ENCODE peak calls at places on chromosomes 3 and 15, in four cellular contexts. E is nephron progenitor cell, L is upper lobe of right lung, J is KBM-7. R is an unnamed sample.

GRCh38 chr15:89776274-89777072 is at the start of gene MESP2:
- DNase-seq in L (peak; percentile 93), J (peak; percentile 64), E (peak; percentile 91), R (no peak)

GRCh38 chr3:115670911-115671310 is 47.6 kb downstream of the GAP43 start:
- DNase-seq in L (no peak), J (no peak), E (no peak), R (no peak)

GRCh38 chr3:146682176-146682575 is 77.0 kb upstream of the PLSCR5 start:
- DNase-seq in J (no peak), E (no peak), L (no peak), R (no peak)

GRCh38 chr3:134762016-134762415 is 33.0 kb upstream of the EPHB1 start:
- DNase-seq in L (no peak), E (no peak), J (no peak), R (no peak)

GRCh38 chr15:56672721-56673120 is 60.6 kb downstream of the ZNF280D start:
- DNase-seq in E (no peak), L (no peak), J (no peak), R (no peak)

GRCh38 chr15:70250208-70251201 is 152.8 kb upstream of the TLE3 start:
- DNase-seq in L (no peak), J (no peak), E (peak; percentile 47), R (no peak)

GRCh38 chr15:34336947-34337556 is 529 bp downstream of the SLC12A6 start:
- DNase-seq in E (peak; percentile 43), L (no peak), J (peak; percentile 28), R (no peak)

GRCh38 chr3:11803977-11804903 is 42.4 kb downstream of the TAMM41 start:
- DNase-seq in L (no peak), J (peak; percentile 65), E (peak; percentile 27), R (peak; percentile 0)

GRCh38 chr15:100468265-100468664 is 60.5 kb downstream of the CERS3 start:
- DNase-seq in L (no peak), E (no peak), J (no peak), R (no peak)

GRCh38 chr3:53829605-53830004 is 16.6 kb downstream of the CHDH start:
- DNase-seq in E (no peak), L (no peak), J (no peak), R (no peak)

GRCh38 chr3:157523814-157524213 is 20.6 kb upstream of the VEPH1 start:
- DNase-seq in L (no peak), J (no peak), E (no peak), R (no peak)

GRCh38 chr3:149421764-149422163 is 44.3 kb upstream of the TM4SF1 start:
- DNase-seq in J (no peak), L (no peak), E (no peak), R (no peak)

GRCh38 chr3:149366031-149366430 is 11.4 kb downstream of the TM4SF1 start:
- DNase-seq in E (no peak), J (no peak), L (no peak), R (no peak)

GRCh38 chr3:188554404-188554803 is 400.4 kb downstream of the LPP start:
- DNase-seq in J (no peak), L (no peak), E (no peak), R (peak; percentile 12)